ENCODE peak calls at places on chromosomes 2 and 18, in five cellular contexts. One of them, this sample, is unnamed.
A peak's percentile ranks its signal among the peaks of the same experiment; 100 is the strongest.

GRCh38 chr2:178910005-178910404 is 102.8 kb upstream of the TTN start:
- DNase-seq in HT1080: no peak
- DNase-seq in Kasumi-1: no peak
- DNase-seq in stimulated activated CD4-positive, alpha-beta T cell treated with anti-CD3 and anti-CD28 coated beads, Interleukin-1b, Interleukin-23, amount 100 ng/mL, for 48 hours: no peak
- DNase-seq in GM19239: no peak
- DNase-seq in this sample: no peak

GRCh38 chr2:7516447-7517121 is 599.4 kb downstream of the RNF144A start:
- DNase-seq in Kasumi-1: no peak
- DNase-seq in GM19239: no peak
- DNase-seq in HT1080: no peak
- DNase-seq in stimulated activated CD4-positive, alpha-beta T cell treated with anti-CD3 and anti-CD28 coated beads, Interleukin-1b, Interleukin-23, amount 100 ng/mL, for 48 hours: no peak
- DNase-seq in this sample: no peak

GRCh38 chr2:203404996-203405395 is 76.8 kb downstream of the ABI2 start:
- DNase-seq in stimulated activated CD4-positive, alpha-beta T cell treated with anti-CD3 and anti-CD28 coated beads, Interleukin-1b, Interleukin-23, amount 100 ng/mL, for 48 hours: no peak
- DNase-seq in HT1080: no peak
- DNase-seq in GM19239: no peak
- DNase-seq in Kasumi-1: no peak
- DNase-seq in this sample: no peak

GRCh38 chr2:177400337-177400923 is 7.9 kb downstream of the AGPS start:
- DNase-seq in Kasumi-1: no peak
- DNase-seq in GM19239: no peak
- DNase-seq in HT1080: no peak
- DNase-seq in stimulated activated CD4-positive, alpha-beta T cell treated with anti-CD3 and anti-CD28 coated beads, Interleukin-1b, Interleukin-23, amount 100 ng/mL, for 48 hours: no peak
- DNase-seq in this sample: no peak

GRCh38 chr18:57352761-57353136 is 392 bp downstream of the ST8SIA3 start:
- DNase-seq in HT1080: no peak
- DNase-seq in GM19239: no peak
- DNase-seq in stimulated activated CD4-positive, alpha-beta T cell treated with anti-CD3 and anti-CD28 coated beads, Interleukin-1b, Interleukin-23, amount 100 ng/mL, for 48 hours: no peak
- DNase-seq in Kasumi-1: no peak
- DNase-seq in this sample: peak; percentile 20

GRCh38 chr2:216366777-216367465 is 5.4 kb downstream of the MARCHF4 start:
- DNase-seq in HT1080: no peak
- DNase-seq in Kasumi-1: no peak
- DNase-seq in GM19239: no peak
- DNase-seq in stimulated activated CD4-positive, alpha-beta T cell treated with anti-CD3 and anti-CD28 coated beads, Interleukin-1b, Interleukin-23, amount 100 ng/mL, for 48 hours: no peak
- DNase-seq in this sample: no peak

GRCh38 chr18:21406111-21406510 is 164.1 kb downstream of the GREB1L start:
- DNase-seq in stimulated activated CD4-positive, alpha-beta T cell treated with anti-CD3 and anti-CD28 coated beads, Interleukin-1b, Interleukin-23, amount 100 ng/mL, for 48 hours: no peak
- DNase-seq in GM19239: no peak
- DNase-seq in Kasumi-1: no peak
- DNase-seq in HT1080: peak; percentile 35
- DNase-seq in this sample: no peak

GRCh38 chr2:37585982-37586621 is 85.3 kb downstream of the CDC42EP3 start:
- DNase-seq in GM19239: no peak
- DNase-seq in stimulated activated CD4-positive, alpha-beta T cell treated with anti-CD3 and anti-CD28 coated beads, Interleukin-1b, Interleukin-23, amount 100 ng/mL, for 48 hours: peak; percentile 81
- DNase-seq in HT1080: peak; percentile 97
- DNase-seq in Kasumi-1: no peak
- DNase-seq in this sample: no peak

GRCh38 chr2:159744363-159744762 is 32.1 kb downstream of the MARCHF7 start:
- DNase-seq in GM19239: no peak
- DNase-seq in stimulated activated CD4-positive, alpha-beta T cell treated with anti-CD3 and anti-CD28 coated beads, Interleukin-1b, Interleukin-23, amount 100 ng/mL, for 48 hours: no peak
- DNase-seq in Kasumi-1: no peak
- DNase-seq in HT1080: peak; percentile 37
- DNase-seq in this sample: no peak